ENCODE peak calls at places on chromosome 22, in six cellular contexts. One of them, this sample, is unnamed.

GRCh38 chr22:46770151-46770641 is 7.7 kb downstream of the TBC1D22A start:
- DNase-seq in fibroblast of mammary gland: no peak
- DNase-seq in spleen: peak
- DNase-seq in GM10248: no peak
- DNase-seq in endothelial cell: no peak
- DNase-seq in left lung: peak
- DNase-seq in this sample: no peak

GRCh38 chr22:36193171-36193570 is 8.4 kb downstream of the APOL4 start:
- DNase-seq in fibroblast of mammary gland: no peak
- DNase-seq in spleen: no peak
- DNase-seq in GM10248: no peak
- DNase-seq in endothelial cell: no peak
- DNase-seq in left lung: no peak
- DNase-seq in this sample: no peak

GRCh38 chr22:40345271-40345670 is 1.0 kb upstream of the ADSL start:
- DNase-seq in fibroblast of mammary gland: peak
- DNase-seq in spleen: no peak
- DNase-seq in GM10248: no peak
- DNase-seq in endothelial cell: no peak
- DNase-seq in left lung: no peak
- DNase-seq in this sample: no peak

GRCh38 chr22:38735465-38736256 is 20.1 kb downstream of the SUN2 start:
- DNase-seq in fibroblast of mammary gland: no peak
- DNase-seq in spleen: peak
- DNase-seq in GM10248: no peak
- DNase-seq in endothelial cell: no peak
- DNase-seq in left lung: peak
- DNase-seq in this sample: no peak

GRCh38 chr22:47967841-47968240 is 1205.4 kb downstream of the TBC1D22A start:
- DNase-seq in fibroblast of mammary gland: no peak
- DNase-seq in spleen: no peak
- DNase-seq in GM10248: no peak
- DNase-seq in endothelial cell: no peak
- DNase-seq in left lung: no peak
- DNase-seq in this sample: no peak

GRCh38 chr22:36738416-36739020 is 35.0 kb upstream of the CACNG2 start:
- DNase-seq in fibroblast of mammary gland: no peak
- DNase-seq in spleen: no peak
- DNase-seq in GM10248: no peak
- DNase-seq in endothelial cell: no peak
- DNase-seq in left lung: no peak
- DNase-seq in this sample: no peak

GRCh38 chr22:21928048-21928447 is 24.6 kb downstream of the PPM1F start:
- DNase-seq in fibroblast of mammary gland: no peak
- DNase-seq in spleen: peak
- DNase-seq in GM10248: no peak
- DNase-seq in endothelial cell: no peak
- DNase-seq in left lung: no peak
- DNase-seq in this sample: no peak

GRCh38 chr22:31350410-31350863 is 4.3 kb upstream of the PATZ1 start:
- DNase-seq in fibroblast of mammary gland: peak
- DNase-seq in spleen: no peak
- DNase-seq in GM10248: no peak
- DNase-seq in endothelial cell: no peak
- DNase-seq in left lung: no peak
- DNase-seq in this sample: no peak

GRCh38 chr22:39297490-39298193 is 21.8 kb downstream of the RPL3 start:
- DNase-seq in fibroblast of mammary gland: no peak
- DNase-seq in spleen: no peak
- DNase-seq in GM10248: no peak
- DNase-seq in endothelial cell: no peak
- DNase-seq in left lung: no peak
- DNase-seq in this sample: no peak

GRCh38 chr22:49189871-49190270 is 637.8 kb downstream of the BRD1 start:
- DNase-seq in fibroblast of mammary gland: no peak
- DNase-seq in spleen: peak
- DNase-seq in GM10248: no peak
- DNase-seq in endothelial cell: no peak
- DNase-seq in left lung: no peak
- DNase-seq in this sample: no peak

GRCh38 chr22:25563757-25564319 is 637 bp upstream of the GRK3 start:
- DNase-seq in fibroblast of mammary gland: no peak
- DNase-seq in spleen: no peak
- DNase-seq in GM10248: no peak
- DNase-seq in endothelial cell: no peak
- DNase-seq in left lung: peak
- DNase-seq in this sample: no peak

GRCh38 chr22:43905681-43906080 is 13.9 kb upstream of the PNPLA5 start:
- DNase-seq in fibroblast of mammary gland: no peak
- DNase-seq in spleen: no peak
- DNase-seq in GM10248: no peak
- DNase-seq in endothelial cell: no peak
- DNase-seq in left lung: no peak
- DNase-seq in this sample: no peak

GRCh38 chr22:31291403-31291715 is 929 bp downstream of the PIK3IP1 start:
- DNase-seq in fibroblast of mammary gland: no peak
- DNase-seq in spleen: no peak
- DNase-seq in GM10248: no peak
- DNase-seq in endothelial cell: no peak
- DNase-seq in left lung: no peak
- DNase-seq in this sample: no peak

GRCh38 chr22:23288301-23289129 is 108.2 kb downstream of the BCR start:
- DNase-seq in fibroblast of mammary gland: no peak
- DNase-seq in spleen: no peak
- DNase-seq in GM10248: no peak
- DNase-seq in endothelial cell: no peak
- DNase-seq in left lung: no peak
- DNase-seq in this sample: no peak

GRCh38 chr22:33850724-33851123 is 69.6 kb downstream of the LARGE1 start:
- DNase-seq in fibroblast of mammary gland: no peak
- DNase-seq in spleen: no peak
- DNase-seq in GM10248: no peak
- DNase-seq in endothelial cell: no peak
- DNase-seq in left lung: no peak
- DNase-seq in this sample: no peak

GRCh38 chr22:46750861-46751260 is 11.6 kb upstream of the TBC1D22A start:
- DNase-seq in fibroblast of mammary gland: no peak
- DNase-seq in spleen: no peak
- DNase-seq in GM10248: no peak
- DNase-seq in endothelial cell: no peak
- DNase-seq in left lung: no peak
- DNase-seq in this sample: no peak

GRCh38 chr22:19982991-19983578 is 33.5 kb downstream of the ARVCF start:
- DNase-seq in fibroblast of mammary gland: no peak
- DNase-seq in spleen: peak
- DNase-seq in GM10248: no peak
- DNase-seq in endothelial cell: no peak
- DNase-seq in left lung: no peak
- DNase-seq in this sample: no peak

GRCh38 chr22:26360169-26360885 is 68.7 kb upstream of the ASPHD2 start:
- DNase-seq in fibroblast of mammary gland: peak
- DNase-seq in spleen: no peak
- DNase-seq in GM10248: peak
- DNase-seq in endothelial cell: peak
- DNase-seq in left lung: peak
- DNase-seq in this sample: peak

GRCh38 chr22:35614404-35614803 is 2.7 kb downstream of the MB start:
- DNase-seq in fibroblast of mammary gland: no peak
- DNase-seq in spleen: no peak
- DNase-seq in GM10248: no peak
- DNase-seq in endothelial cell: no peak
- DNase-seq in left lung: no peak
- DNase-seq in this sample: no peak

GRCh38 chr22:44358723-44359440 is 46.1 kb upstream of the SHISAL1 start:
- DNase-seq in fibroblast of mammary gland: no peak
- DNase-seq in spleen: peak
- DNase-seq in GM10248: no peak
- DNase-seq in endothelial cell: no peak
- DNase-seq in left lung: peak
- DNase-seq in this sample: no peak

GRCh38 chr22:28802595-28803087 is 2.3 kb upstream of the XBP1 start:
- DNase-seq in fibroblast of mammary gland: no peak
- DNase-seq in spleen: no peak
- DNase-seq in GM10248: no peak
- DNase-seq in endothelial cell: no peak
- DNase-seq in left lung: no peak
- DNase-seq in this sample: no peak
- TF ChIP-seq CTCF in fibroblast of mammary gland: no peak
- TF ChIP-seq CTCF in spleen: no peak
- TF ChIP-seq CTCF in GM10248: no peak
- TF ChIP-seq CTCF in endothelial cell: no peak
- TF ChIP-seq CTCF in left lung: no peak
- TF ChIP-seq CTCF in this sample: peak

DNA sequence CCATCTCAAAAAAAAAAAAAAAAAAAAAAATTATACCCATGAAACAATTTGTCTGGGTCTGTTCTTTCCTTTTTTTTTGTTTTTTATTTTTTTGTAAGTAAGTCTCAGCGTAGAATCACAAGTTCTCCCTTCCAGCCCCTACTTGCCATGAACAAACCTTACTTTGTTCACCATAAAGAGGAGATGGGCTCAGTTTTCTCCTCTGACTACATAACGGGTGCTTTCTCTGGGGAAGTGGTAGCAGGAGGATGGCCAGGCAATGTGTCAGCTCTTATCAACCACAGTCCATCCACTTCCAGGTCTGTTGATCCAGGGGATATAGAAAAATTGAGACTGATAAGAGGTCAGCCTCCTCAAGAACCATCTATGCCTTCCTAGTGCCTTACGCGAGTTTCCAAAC is 11.0 kb downstream of the ASCC2 start:
- DNase-seq in fibroblast of mammary gland: no peak
- DNase-seq in spleen: no peak
- DNase-seq in GM10248: no peak
- DNase-seq in endothelial cell: no peak
- DNase-seq in left lung: no peak
- DNase-seq in this sample: no peak
- TF ChIP-seq CTCF in fibroblast of mammary gland: no peak
- TF ChIP-seq CTCF in spleen: no peak
- TF ChIP-seq CTCF in GM10248: no peak
- TF ChIP-seq CTCF in endothelial cell: no peak
- TF ChIP-seq CTCF in left lung: no peak
- TF ChIP-seq CTCF in this sample: no peak

GRCh38 chr22:17060126-17060525 is 24.7 kb upstream of the IL17RA start:
- DNase-seq in fibroblast of mammary gland: no peak
- DNase-seq in spleen: no peak
- DNase-seq in GM10248: no peak
- DNase-seq in endothelial cell: no peak
- DNase-seq in left lung: no peak
- DNase-seq in this sample: no peak
- TF ChIP-seq CTCF in fibroblast of mammary gland: no peak
- TF ChIP-seq CTCF in spleen: no peak
- TF ChIP-seq CTCF in GM10248: no peak
- TF ChIP-seq CTCF in endothelial cell: no peak
- TF ChIP-seq CTCF in left lung: no peak
- TF ChIP-seq CTCF in this sample: no peak

DNA sequence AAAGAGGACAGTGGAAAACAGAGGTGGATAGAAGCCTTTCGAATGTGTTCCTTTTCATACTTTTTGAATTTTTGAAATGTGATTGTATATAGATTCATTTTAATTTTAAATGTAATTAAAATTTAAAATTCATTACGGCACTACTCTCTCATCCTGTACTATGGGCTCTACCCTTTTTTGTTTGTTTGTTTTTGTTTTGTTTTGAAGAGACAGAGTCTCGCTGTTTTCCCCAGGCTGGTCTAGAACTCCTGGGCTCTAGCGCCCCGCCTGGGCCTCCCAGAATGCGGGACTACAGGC is 11.9 kb upstream of the HDHD5 start:
- DNase-seq in fibroblast of mammary gland: no peak
- DNase-seq in spleen: no peak
- DNase-seq in GM10248: no peak
- DNase-seq in endothelial cell: no peak
- DNase-seq in left lung: no peak
- DNase-seq in this sample: no peak
- TF ChIP-seq CTCF in fibroblast of mammary gland: peak
- TF ChIP-seq CTCF in spleen: no peak
- TF ChIP-seq CTCF in GM10248: peak
- TF ChIP-seq CTCF in endothelial cell: no peak
- TF ChIP-seq CTCF in left lung: no peak
- TF ChIP-seq CTCF in this sample: no peak

DNA sequence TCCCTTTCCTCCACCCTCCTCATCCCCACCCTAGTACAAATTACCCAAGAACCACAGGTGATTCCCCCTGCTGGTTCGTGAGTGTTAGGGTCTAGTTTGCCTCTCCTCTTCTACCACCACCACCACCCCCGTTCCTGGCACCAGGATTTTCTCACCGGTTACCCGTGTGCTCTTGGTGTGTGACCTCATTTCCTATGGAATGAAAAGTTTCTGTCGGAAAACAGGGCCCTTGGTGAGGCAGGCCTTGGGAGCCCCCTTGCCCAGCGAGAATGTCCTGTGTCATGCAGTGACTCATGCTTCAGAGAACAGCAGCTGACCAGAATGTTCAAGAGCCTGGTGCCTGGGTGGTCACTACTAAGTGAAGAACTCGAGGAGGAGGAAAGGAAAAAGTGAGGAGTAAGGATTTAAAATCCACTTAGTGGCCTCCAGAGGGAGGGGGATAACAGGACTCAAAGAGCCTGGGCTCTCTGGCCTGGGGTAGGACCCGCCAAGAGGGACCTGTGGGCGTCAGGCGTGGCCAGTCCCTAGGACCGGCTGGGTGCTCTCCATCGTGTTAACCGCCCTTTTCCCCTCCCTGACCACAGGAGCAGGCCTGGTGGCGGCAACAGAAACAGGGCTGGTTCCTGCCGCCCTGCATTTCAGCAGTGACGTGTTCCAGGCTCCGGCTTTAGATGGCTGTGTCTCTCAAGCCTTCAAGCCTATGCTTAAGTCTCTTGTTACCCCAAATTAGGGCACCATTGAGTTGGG is 30.2 kb downstream of the C22orf31 start:
- DNase-seq in fibroblast of mammary gland: peak
- DNase-seq in spleen: no peak
- DNase-seq in GM10248: no peak
- DNase-seq in endothelial cell: peak
- DNase-seq in left lung: peak
- DNase-seq in this sample: no peak
- TF ChIP-seq CTCF in fibroblast of mammary gland: peak
- TF ChIP-seq CTCF in spleen: no peak
- TF ChIP-seq CTCF in GM10248: no peak
- TF ChIP-seq CTCF in endothelial cell: no peak
- TF ChIP-seq CTCF in left lung: no peak
- TF ChIP-seq CTCF in this sample: peak

GRCh38 chr22:50252081-50253045 is 1.3 kb upstream of the HDAC10 start:
- DNase-seq in fibroblast of mammary gland: peak
- DNase-seq in spleen: peak
- DNase-seq in GM10248: peak
- DNase-seq in endothelial cell: peak
- DNase-seq in left lung: peak
- DNase-seq in this sample: no peak
- TF ChIP-seq CTCF in fibroblast of mammary gland: peak
- TF ChIP-seq CTCF in spleen: peak
- TF ChIP-seq CTCF in GM10248: peak
- TF ChIP-seq CTCF in endothelial cell: no peak
- TF ChIP-seq CTCF in left lung: peak
- TF ChIP-seq CTCF in this sample: peak

This sample was measured in progenitor cell of endocrine pancreas.